ENCODE peak calls at places on chromosomes 7 and 10, in seven cellular contexts. P is posterior cingulate gyrus; K is activated naive CD4-positive, alpha-beta T cell treated with anti-CD3 and anti-CD28 coated beads for 36 hours; R is iris pigment epithelial cell; J is activated T-cell treated with anti-CD3 and anti-CD28 coated beads, Interleukin-2, amount 50 U/mL, for 24 hours; M is neural crest cell; Z is dermis blood vessel endothelial cell. D is an unnamed sample.

GRCh38 chr7:983182-984071 is 446 bp downstream of the CYP2W1 start:
- DNase-seq in P (no peak), K (no peak), R (no peak), J (no peak), M (no peak), Z (no peak), D (no peak)

GRCh38 chr10:90847436-90847835 is 10.4 kb downstream of the HTR7 start:
- DNase-seq in P (no peak), K (peak; percentile 25), R (peak; percentile 75), J (no peak), M (no peak), Z (no peak), D (no peak)

GRCh38 chr7:95199779-95200558 is 124.4 kb downstream of the PON1 start:
- DNase-seq in P (peak; percentile 55), K (peak; percentile 8), R (peak; percentile 51), J (no peak), M (peak; percentile 18), Z (peak; percentile 72), D (peak; percentile 33)

GRCh38 chr10:126663880-126664279 is 6.6 kb downstream of the C10orf90 start:
- DNase-seq in P (no peak), K (no peak), R (peak; percentile 34), J (no peak), M (no peak), Z (no peak), D (no peak)

GRCh38 chr7:143519411-143520131 is 41.9 kb downstream of the TAS2R41 start:
- DNase-seq in P (peak; percentile 22), K (no peak), R (peak; percentile 86), J (no peak), M (no peak), Z (peak; percentile 84), D (no peak)

GRCh38 chr10:24849537-24850299 is 102.7 kb downstream of the PRTFDC1 start:
- DNase-seq in P (no peak), K (no peak), R (no peak), J (no peak), M (no peak), Z (peak; percentile 64), D (no peak)

GRCh38 chr7:1720325-1720724 is 50.2 kb downstream of the ELFN1 start:
- DNase-seq in P (peak; percentile 67), K (no peak), R (no peak), J (no peak), M (no peak), Z (no peak), D (no peak)

GRCh38 chr10:65291276-65291675 is 1634.6 kb upstream of the LRRTM3 start:
- DNase-seq in P (no peak), K (no peak), R (no peak), J (no peak), M (no peak), Z (no peak), D (no peak)

GRCh38 chr7:142870575-142871259 is 14.8 kb downstream of the TRPV6 start:
- DNase-seq in P (no peak), K (no peak), R (no peak), J (no peak), M (no peak), Z (no peak), D (no peak)

GRCh38 chr10:3858051-3858845 is 73.2 kb upstream of the KLF6 start:
- DNase-seq in P (no peak), K (no peak), R (peak; percentile 36), J (no peak), M (no peak), Z (no peak), D (no peak)